ENCODE peak calls at places on chromosomes 6 and 20, in five cellular contexts. T is tibial artery; B is stimulated activated CD4-positive, alpha-beta T cell treated with anti-CD3 and anti-CD28 coated beads, Interleukin-15, amount 100 ng/mL, for 1 hour; D is hypothalamus; L is transverse colon. S is an unnamed sample.

GRCh38 chr20:58088625-58089024 is 139.8 kb downstream of the ANKRD60 start:
- DNase-seq in T (peak), B (no peak), D (no peak), L (no peak), S (no peak)

GRCh38 chr6:36659271-36659670 is 19.2 kb upstream of the CDKN1A start:
- DNase-seq in D (no peak), B (no peak), T (no peak), L (no peak), S (no peak)

GRCh38 chr20:47493175-47493953 is 8.3 kb upstream of the NCOA3 start:
- DNase-seq in T (peak), D (no peak), B (no peak), L (peak), S (peak)

GRCh38 chr6:7566031-7566556 is 23.9 kb upstream of the SNRNP48 start:
- DNase-seq in T (no peak), L (no peak), B (no peak), D (no peak), S (no peak)

GRCh38 chr6:150865406-150866146 is at the start of gene MTHFD1L:
- DNase-seq in D (peak), T (peak), L (peak), B (peak), S (peak)

GRCh38 chr6:160940197-160940596 is 51.4 kb upstream of the MAP3K4 start:
- DNase-seq in L (no peak), B (no peak), T (no peak), D (no peak), S (no peak)

GRCh38 chr20:2624190-2624589 is 28.2 kb upstream of the NOP56 start:
- DNase-seq in D (no peak), B (no peak), L (no peak), T (no peak), S (peak)

GRCh38 chr6:90026216-90026615 is 131.9 kb downstream of the GJA10 start:
- DNase-seq in B (no peak), L (no peak), D (no peak), T (no peak), S (no peak)

GRCh38 chr20:23083553-23084220 is 2.4 kb downstream of the CD93 start:
- DNase-seq in B (no peak), L (no peak), T (no peak), D (no peak), S (no peak)

GRCh38 chr20:31368301-31368700 is at the start of gene DEFB118:
- DNase-seq in T (no peak), D (no peak), B (no peak), L (no peak), S (no peak)

GRCh38 chr6:159999240-159999671 is 30.4 kb downstream of the IGF2R start:
- DNase-seq in B (no peak), T (no peak), D (no peak), L (no peak), S (no peak)

GRCh38 chr20:25706793-25707192 is 10.1 kb upstream of the ZNF337 start:
- DNase-seq in T (no peak), L (no peak), D (no peak), B (no peak), S (no peak)

S was measured in tibial nerve.